ENCODE peak calls at places on chromosomes 7 and 10, in six cellular contexts. W, P, H, X, A and T are unnamed samples.

GRCh38 chr10:103667390-103667789 is 173.9 kb downstream of the NEURL1 start:
- DNase-seq in H (no peak), A (peak), X (no peak), W (no peak), P (peak), T (no peak)

GRCh38 chr10:71429304-71429703 is 32.6 kb downstream of the CDH23 start:
- DNase-seq in W (no peak), H (no peak), X (no peak), A (no peak), P (no peak), T (no peak)

GRCh38 chr7:112143567-112143966 is 62.6 kb downstream of the DOCK4 start:
- DNase-seq in H (no peak), W (no peak), P (no peak), A (no peak), X (no peak), T (no peak)

GRCh38 chr10:93921338-93921737 is 27.6 kb downstream of the SLC35G1 start:
- DNase-seq in X (no peak), A (peak), W (peak), H (no peak), P (peak), T (peak)

GRCh38 chr10:122007415-122007814 is 18.5 kb downstream of the TACC2 start:
- DNase-seq in X (no peak), H (no peak), W (no peak), P (no peak), A (no peak), T (no peak)

GRCh38 chr7:113629244-113629643 is 289.6 kb downstream of the PPP1R3A start:
- DNase-seq in W (no peak), X (no peak), H (no peak), A (no peak), P (no peak), T (no peak)

GRCh38 chr7:150361807-150362621 is 6.6 kb upstream of the REPIN1 start:
- DNase-seq in A (no peak), P (peak), H (no peak), X (no peak), W (no peak), T (no peak)

GRCh38 chr7:9083837-9084236 is 650.4 kb downstream of the NXPH1 start:
- DNase-seq in X (no peak), P (no peak), W (no peak), A (no peak), H (no peak), T (no peak)

GRCh38 chr7:1025747-1026581 is 18.4 kb upstream of the GPR146 start:
- DNase-seq in X (no peak), H (no peak), A (no peak), W (no peak), P (no peak), T (no peak)

GRCh38 chr7:4883352-4884144 is at the start of gene RADIL:
- DNase-seq in H (peak), X (no peak), W (peak), A (peak), P (peak), T (peak)

GRCh38 chr7:104153287-104153686 is 54.5 kb downstream of the ORC5 start:
- DNase-seq in X (no peak), H (no peak), P (no peak), W (no peak), A (no peak), T (no peak)

GRCh38 chr10:15427836-15428414 is 56.8 kb upstream of the FAM171A1 start:
- DNase-seq in A (peak), H (peak), W (peak), P (no peak), X (no peak), T (no peak)

GRCh38 chr7:22934023-22934422 is 79.9 kb downstream of the HYCC1 start:
- DNase-seq in W (peak), H (no peak), A (no peak), X (no peak), P (no peak), T (no peak)

GRCh38 chr7:47371733-47372368 is 210.1 kb downstream of the TNS3 start:
- DNase-seq in H (no peak), X (no peak), P (no peak), W (peak), A (peak), T (no peak)

GRCh38 chr10:37748170-37748569 is 109.2 kb downstream of the ZNF248 start:
- DNase-seq in X (no peak), H (no peak), W (no peak), A (no peak), P (no peak), T (no peak)

GRCh38 chr7:74479066-74479781 is 25.5 kb downstream of the GTF2IRD1 start:
- DNase-seq in H (no peak), A (no peak), X (no peak), W (no peak), P (no peak), T (no peak)

GRCh38 chr7:158193446-158193845 is 394.2 kb downstream of the PTPRN2 start:
- DNase-seq in P (no peak), X (no peak), A (no peak), W (no peak), H (no peak), T (no peak)

GRCh38 chr10:120507175-120507574 is 50.1 kb downstream of the PLPP4 start:
- DNase-seq in X (no peak), P (no peak), H (no peak), W (no peak), A (no peak), T (no peak)

GRCh38 chr7:152851326-152851725 is 91.8 kb downstream of the ACTR3B start:
- DNase-seq in X (no peak), A (no peak), W (no peak), P (no peak), H (no peak), T (no peak)

GRCh38 chr10:14748471-14748870 is 26.2 kb downstream of the FAM107B start:
- DNase-seq in P (no peak), H (no peak), X (no peak), W (no peak), A (no peak), T (no peak)

GRCh38 chr7:28953628-28954027 is 4.5 kb downstream of the TRIL start:
- DNase-seq in H (no peak), X (no peak), W (no peak), A (no peak), P (no peak), T (no peak)

GRCh38 chr7:75986147-75986781 is 8.1 kb downstream of the TMEM120A start:
- DNase-seq in H (no peak), A (no peak), P (no peak), W (no peak), X (no peak), T (no peak)

GRCh38 chr7:139341776-139342244 is 673 bp downstream of the FMC1 start:
- DNase-seq in P (no peak), W (no peak), H (no peak), X (no peak), A (no peak), T (no peak)

GRCh38 chr7:100090527-100091410 is 2.0 kb downstream of the COPS6 start:
- DNase-seq in X (no peak), A (no peak), P (no peak), W (no peak), H (no peak), T (no peak)

GRCh38 chr7:36396150-36396549 is 6.5 kb downstream of the ANLN start:
- DNase-seq in X (no peak), A (no peak), W (no peak), H (no peak), P (no peak), T (no peak)

GRCh38 chr7:132430041-132430440 is 146.2 kb downstream of the PLXNA4 start:
- DNase-seq in P (no peak), H (no peak), A (no peak), W (no peak), X (no peak), T (no peak)

GRCh38 chr10:88990528-88991160 is at the start of gene FAS:
- DNase-seq in X (peak), A (peak), W (peak), P (peak), H (peak), T (no peak)

GRCh38 chr10:28463676-28464395 is 69.1 kb upstream of the WAC start:
- DNase-seq in A (no peak), H (no peak), P (no peak), X (no peak), W (no peak), T (no peak)

GRCh38 chr10:126243976-126244375 is 144.3 kb downstream of the ADAM12 start:
- DNase-seq in A (no peak), P (no peak), W (no peak), X (no peak), H (no peak), T (no peak)

GRCh38 chr10:4941540-4942330 is 21.5 kb upstream of the AKR1C1 start:
- DNase-seq in A (peak), X (no peak), H (peak), P (no peak), W (no peak), T (no peak)
- TF ChIP-seq CREB1 in A (no peak), X (no peak), H (no peak), P (no peak), W (no peak), T (no peak)

GRCh38 chr7:7761974-7762769 is 43.8 kb upstream of the RPA3 start:
- DNase-seq in W (no peak), X (no peak), H (no peak), A (peak), P (no peak), T (no peak)

GRCh38 chr7:7757576-7757975 is 39.2 kb upstream of the RPA3 start:
- DNase-seq in X (no peak), W (no peak), H (no peak), P (no peak), A (no peak), T (no peak)

GRCh38 chr7:7764515-7765138 is 46.2 kb upstream of the RPA3 start:
- DNase-seq in P (no peak), H (no peak), X (no peak), A (no peak), W (no peak), T (no peak)

GRCh38 chr7:7765422-7765821 is 47.0 kb upstream of the RPA3 start:
- DNase-seq in X (no peak), W (no peak), H (no peak), P (no peak), A (no peak), T (no peak)

DNA sequence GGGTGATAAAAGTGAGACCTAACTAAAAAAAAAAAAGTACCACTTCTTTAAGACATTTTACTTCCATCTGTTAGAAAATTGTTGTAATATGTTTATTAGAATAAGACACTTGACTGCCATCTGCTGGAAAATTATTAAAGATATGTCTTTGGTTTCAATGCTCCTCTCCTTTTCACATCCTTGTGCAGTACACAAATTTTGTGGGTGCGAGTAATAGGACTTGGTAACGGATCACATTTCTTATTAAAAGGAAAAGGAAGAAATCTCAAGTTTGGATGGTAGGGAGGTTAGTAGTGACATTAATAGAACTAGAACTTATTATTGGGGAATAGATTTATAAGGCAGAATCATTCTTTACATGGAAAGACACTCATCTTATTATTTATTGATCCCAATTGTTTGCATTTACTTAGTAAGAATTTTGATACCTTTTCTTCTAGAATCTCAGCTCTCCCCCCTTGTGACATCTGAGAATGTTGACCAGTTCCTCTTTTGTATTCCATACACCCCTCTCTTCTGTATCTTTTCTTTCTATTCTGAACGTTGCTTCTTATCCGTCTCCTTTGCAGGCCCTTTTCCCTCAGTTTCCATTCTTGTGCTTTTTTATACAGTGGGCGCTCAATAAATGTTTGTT is 43.0 kb upstream of the RPA3 start:
- DNase-seq in W (no peak), H (peak), A (peak), P (no peak), X (no peak), T (no peak)
- TF ChIP-seq CREB1 in W (no peak), H (no peak), A (no peak), P (no peak), X (no peak), T (no peak)

GRCh38 chr10:74189999-74190421 is 39.0 kb downstream of the ADK start:
- DNase-seq in H (peak), X (peak), W (no peak), P (no peak), A (peak), T (no peak)
- TF ChIP-seq CREB1 in H (no peak), X (no peak), W (no peak), P (no peak), A (no peak), T (no peak)

GRCh38 chr7:119465798-119466305 is 807.1 kb upstream of the KCND2 start:
- DNase-seq in A (no peak), H (no peak), X (no peak), P (no peak), W (no peak), T (no peak)
- TF ChIP-seq CREB1 in A (no peak), H (no peak), X (no peak), P (no peak), W (no peak), T (no peak)

DNA sequence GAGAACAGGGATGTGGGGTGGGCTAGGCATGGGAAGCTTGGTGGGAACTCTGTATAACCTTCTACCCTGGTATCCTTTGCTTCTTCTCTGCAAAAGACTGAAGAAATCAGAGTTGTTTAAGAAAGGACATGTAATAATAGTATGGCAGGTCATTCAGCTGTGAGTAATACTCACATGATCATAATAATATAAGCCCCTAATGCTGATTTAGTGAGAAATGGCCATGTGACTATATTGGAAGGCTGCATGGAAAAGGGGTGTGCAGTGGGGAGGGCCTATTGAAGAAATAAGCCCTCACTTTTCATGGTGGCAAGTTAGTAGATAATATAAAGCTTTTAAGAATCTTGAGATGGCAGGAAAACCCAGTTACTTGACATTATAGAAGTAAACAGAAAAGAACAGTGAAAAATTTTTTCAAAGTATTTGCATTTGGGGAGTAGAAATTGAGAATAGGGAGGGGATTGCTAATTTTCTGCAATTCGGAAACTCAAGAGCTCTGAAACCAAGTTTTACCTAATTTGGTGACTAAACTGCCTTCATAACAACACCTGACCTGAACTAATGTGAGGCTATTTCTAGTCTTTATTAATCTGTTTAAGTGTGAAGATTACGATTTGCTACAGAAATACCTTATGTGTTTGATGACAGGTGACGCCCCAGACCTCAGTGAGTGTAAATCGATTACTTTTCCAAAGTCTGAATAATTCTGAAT is 44.4 kb downstream of the ATXN7L1 start:
- DNase-seq in H (no peak), X (no peak), A (no peak), P (no peak), W (no peak), T (no peak)
- TF ChIP-seq CREB1 in H (no peak), X (no peak), A (no peak), P (no peak), W (no peak), T (no peak)

DNA sequence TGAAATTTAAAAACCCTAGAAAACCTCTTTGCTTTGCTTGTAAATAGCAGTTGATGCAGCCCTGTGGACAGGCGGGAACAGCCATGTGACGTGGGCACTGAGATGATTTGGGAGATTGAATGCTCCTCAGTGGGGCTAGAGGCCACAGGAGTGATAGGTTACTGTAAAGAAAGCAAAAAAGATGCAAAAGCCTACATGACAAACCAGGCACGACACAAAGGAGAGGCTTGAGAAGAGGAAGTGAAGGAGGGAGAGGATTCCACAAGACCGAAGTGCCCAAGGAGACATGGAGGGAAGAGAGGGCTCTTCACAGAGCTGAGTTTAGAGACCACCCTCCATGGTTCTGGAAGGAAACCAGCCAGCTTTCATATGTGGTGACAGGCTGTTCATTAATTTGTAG is 25.7 kb downstream of the IKZF1 start:
- DNase-seq in H (no peak), W (no peak), X (no peak), A (no peak), P (no peak), T (no peak)
- TF ChIP-seq CREB1 in H (no peak), W (no peak), X (no peak), A (no peak), P (no peak), T (no peak)